ENCODE peak calls at places on chromosomes 3 and 15, in four cellular contexts. One of them, this sample, is unnamed.

GRCh38 chr15:57395292-57395691 is 19.0 kb downstream of the CGNL1 start:
- DNase-seq in NCI-H1930: no peak
- DNase-seq in right lobe of liver: no peak
- DNase-seq in GM23248: peak
- DNase-seq in this sample: no peak

GRCh38 chr3:111636506-111636905 is 41.4 kb upstream of the ZBED2 start:
- DNase-seq in NCI-H1930: peak
- DNase-seq in right lobe of liver: no peak
- DNase-seq in GM23248: peak
- DNase-seq in this sample: no peak

GRCh38 chr3:172982731-172983364 is 158.2 kb downstream of the SPATA16 start:
- DNase-seq in NCI-H1930: no peak
- DNase-seq in right lobe of liver: no peak
- DNase-seq in GM23248: peak
- DNase-seq in this sample: peak

GRCh38 chr3:141352262-141352984 is 15.9 kb upstream of the ZBTB38 start:
- DNase-seq in NCI-H1930: no peak
- DNase-seq in right lobe of liver: no peak
- DNase-seq in GM23248: no peak
- DNase-seq in this sample: no peak

GRCh38 chr3:154062513-154062912 is 58.7 kb upstream of the ARHGEF26 start:
- DNase-seq in NCI-H1930: no peak
- DNase-seq in right lobe of liver: no peak
- DNase-seq in GM23248: no peak
- DNase-seq in this sample: no peak

GRCh38 chr15:69668963-69669362 is 216.3 kb downstream of the RPLP1 start:
- DNase-seq in NCI-H1930: no peak
- DNase-seq in right lobe of liver: no peak
- DNase-seq in GM23248: no peak
- DNase-seq in this sample: no peak

GRCh38 chr15:90351479-90352108 is 490 bp upstream of the ZNF774 start:
- DNase-seq in NCI-H1930: no peak
- DNase-seq in right lobe of liver: no peak
- DNase-seq in GM23248: no peak
- DNase-seq in this sample: no peak

GRCh38 chr3:172125963-172126403 is 86.6 kb downstream of the FNDC3B start:
- DNase-seq in NCI-H1930: no peak
- DNase-seq in right lobe of liver: no peak
- DNase-seq in GM23248: peak
- DNase-seq in this sample: no peak

GRCh38 chr3:54967586-54968244 is 39.9 kb upstream of the LRTM1 start:
- DNase-seq in NCI-H1930: no peak
- DNase-seq in right lobe of liver: no peak
- DNase-seq in GM23248: peak
- DNase-seq in this sample: no peak